ENCODE peak calls at places on chromosomes 5 and 9, in ten cellular contexts. M is PC-9; Q is endodermal cell; H is CD4-positive, CD25-positive, alpha-beta regulatory T cell; X is GM23248; Y is lower lobe of right lung; R is mammary epithelial cell; O is transverse colon; K is prostate gland; C is heart right ventricle. Z is an unnamed sample.

GRCh38 chr5:90170231-90170630 is 239.3 kb downstream of the CETN3 start:
- DNase-seq in M (no peak), Q (no peak), H (no peak), X (peak; percentile 5), Y (no peak), R (no peak), O (no peak), K (no peak), C (no peak), Z (no peak)

GRCh38 chr5:98349251-98349989 is 424.0 kb upstream of the RGMB start:
- DNase-seq in M (peak; percentile 20), Q (peak; percentile 46), H (no peak), X (peak; percentile 90), Y (no peak), R (peak; percentile 66), O (no peak), K (no peak), C (no peak), Z (peak; percentile 8)

GRCh38 chr5:65451436-65451835 is 30.3 kb downstream of the ADAMTS6 start:
- DNase-seq in M (no peak), Q (no peak), H (no peak), X (no peak), Y (no peak), R (no peak), O (no peak), K (no peak), C (no peak), Z (no peak)

GRCh38 chr9:7166074-7166473 is 408.3 kb downstream of the KDM4C start:
- DNase-seq in M (no peak), Q (no peak), H (no peak), X (no peak), Y (no peak), R (no peak), O (no peak), K (no peak), C (no peak), Z (no peak)

GRCh38 chr9:113807173-113808061 is 68.7 kb upstream of the ZNF618 start:
- DNase-seq in M (peak; percentile 10), Q (peak; percentile 86), H (no peak), X (peak; percentile 65), Y (no peak), R (peak; percentile 43), O (peak; percentile 53), K (peak; percentile 42), C (no peak), Z (peak; percentile 33)

GRCh38 chr5:59236448-59236847 is 653.6 kb downstream of the RAB3C start:
- DNase-seq in M (no peak), Q (no peak), H (no peak), X (no peak), Y (no peak), R (no peak), O (no peak), K (no peak), C (no peak), Z (no peak)

GRCh38 chr5:156456857-156457256 is 129.9 kb downstream of the SGCD start:
- DNase-seq in M (no peak), Q (no peak), H (no peak), X (no peak), Y (no peak), R (no peak), O (no peak), K (no peak), C (no peak), Z (no peak)

GRCh38 chr9:118959366-118959765 is 409.9 kb downstream of the BRINP1 start:
- DNase-seq in M (no peak), Q (no peak), H (no peak), X (no peak), Y (no peak), R (no peak), O (no peak), K (no peak), C (no peak), Z (no peak)

GRCh38 chr5:63250939-63251338 is 672.3 kb downstream of the LRRC70 start:
- DNase-seq in M (no peak), Q (no peak), H (no peak), X (no peak), Y (no peak), R (no peak), O (no peak), K (no peak), C (no peak), Z (no peak)

GRCh38 chr9:123927625-123928308 is 2.2 kb downstream of the DENND1A start:
- DNase-seq in M (peak; percentile 12), Q (no peak), H (no peak), X (peak; percentile 59), Y (no peak), R (no peak), O (peak; percentile 33), K (no peak), C (no peak), Z (no peak)

GRCh38 chr9:93183663-93184438 is at the start of gene WNK2:
- DNase-seq in M (peak; percentile 79), Q (peak; percentile 86), H (peak; percentile 26), X (peak; percentile 23), Y (no peak), R (no peak), O (peak; percentile 67), K (peak; percentile 45), C (peak; percentile 47), Z (no peak)

GRCh38 chr9:130064621-130065020 is 10.9 kb downstream of the GPR107 start:
- DNase-seq in M (no peak), Q (no peak), H (no peak), X (no peak), Y (no peak), R (no peak), O (no peak), K (no peak), C (no peak), Z (no peak)

GRCh38 chr5:179311091-179311470 is 34.2 kb downstream of the ADAMTS2 start:
- DNase-seq in M (no peak), Q (no peak), H (no peak), X (no peak), Y (no peak), R (no peak), O (no peak), K (no peak), C (peak; percentile 8), Z (no peak)

GRCh38 chr9:134429481-134429880 is 103.2 kb downstream of the RXRA start:
- DNase-seq in M (no peak), Q (no peak), H (no peak), X (no peak), Y (no peak), R (no peak), O (no peak), K (no peak), C (no peak), Z (no peak)

GRCh38 chr9:93812410-93812668 is 142.8 kb downstream of the BARX1 start:
- DNase-seq in M (no peak), Q (no peak), H (no peak), X (no peak), Y (no peak), R (no peak), O (no peak), K (no peak), C (no peak), Z (no peak)

GRCh38 chr9:106862115-106862945 is 636 bp upstream of the ZNF462 start:
- DNase-seq in M (peak; percentile 14), Q (peak; percentile 86), H (no peak), X (peak; percentile 55), Y (no peak), R (peak; percentile 42), O (peak; percentile 52), K (peak; percentile 59), C (peak; percentile 30), Z (no peak)

GRCh38 chr9:108099854-108100253 is 610.3 kb upstream of the KLF4 start:
- DNase-seq in M (peak; percentile 64), Q (no peak), H (no peak), X (no peak), Y (no peak), R (no peak), O (no peak), K (no peak), C (no peak), Z (peak; percentile 56)

GRCh38 chr5:138884094-138884493 is 9.0 kb upstream of the LRRTM2 start:
- DNase-seq in M (no peak), Q (peak; percentile 48), H (no peak), X (no peak), Y (no peak), R (no peak), O (no peak), K (no peak), C (no peak), Z (no peak)
- H3K4me3 ChIP-seq in M (no peak overlapping the region), Q (no peak overlapping the region), H (no peak overlapping the region), X (no peak overlapping the region), Y (no peak overlapping the region), R (no peak overlapping the region), O (no peak overlapping the region), K (no peak overlapping the region), C (no peak overlapping the region), Z (no peak overlapping the region)

DNA sequence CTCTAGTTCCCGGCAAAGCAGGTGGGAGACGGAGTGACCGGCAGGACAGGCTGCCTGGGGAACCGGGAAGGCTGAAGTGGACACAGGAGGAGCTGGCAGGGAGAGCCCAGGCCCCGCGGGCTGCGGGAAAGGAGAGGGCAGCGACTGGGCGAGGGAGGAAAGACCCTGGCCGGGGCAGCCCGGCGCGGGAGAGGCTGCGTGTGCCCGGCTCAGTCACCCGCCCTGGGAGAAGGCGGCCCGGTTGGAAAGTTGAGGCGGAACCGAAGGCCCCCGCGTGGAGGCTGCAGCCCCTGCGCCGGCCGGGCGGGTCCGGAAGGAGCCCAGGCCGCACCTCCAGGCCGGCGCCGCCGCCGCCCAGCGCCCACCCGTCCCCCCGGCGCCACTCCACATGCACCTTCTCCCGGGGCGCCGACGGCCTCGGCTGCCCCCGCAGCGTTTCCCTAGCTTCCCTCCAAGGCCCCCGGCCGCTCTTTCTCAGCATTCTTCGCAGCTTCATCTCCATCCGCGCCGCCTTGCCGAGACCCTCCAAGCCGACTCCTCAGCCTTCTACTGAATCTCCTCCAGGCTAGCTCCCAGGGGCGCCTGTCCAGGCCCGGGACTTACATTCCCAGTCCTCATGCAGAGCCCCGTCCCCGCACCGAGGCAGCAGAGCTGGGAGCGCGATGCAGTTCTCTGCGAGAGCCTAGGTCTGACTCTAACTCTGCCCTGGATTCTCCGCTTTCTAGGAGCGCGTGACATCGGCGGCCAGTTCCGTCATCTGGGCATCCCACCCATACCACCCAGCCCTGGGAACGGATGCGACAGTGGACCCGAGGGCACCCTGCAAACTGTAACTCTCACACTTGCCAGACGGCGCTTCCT is 152.0 kb downstream of the ERCC6L2 start:
- DNase-seq in M (no peak), Q (peak; percentile 79), H (no peak), X (peak; percentile 7), Y (no peak), R (no peak), O (no peak), K (no peak), C (peak; percentile 39), Z (no peak)
- H3K27ac ChIP-seq in M (no peak overlapping the region), Q (no peak overlapping the region), H (no peak overlapping the region), X (no peak overlapping the region), Y (no peak overlapping the region), R (no peak overlapping the region), O (peak overlapping the region; percentile 10), K (peak overlapping the region; percentile 35), C (no peak overlapping the region), Z (no peak overlapping the region)

GRCh38 chr5:168525856-168526255 is 3.2 kb upstream of the FBLL1 start:
- DNase-seq in M (no peak), Q (no peak), H (no peak), X (no peak), Y (no peak), R (no peak), O (no peak), K (no peak), C (no peak), Z (no peak)
- H3K27me3 ChIP-seq in M (no peaks in the 10 kb centered on the region), Q (peaks cover 34% of the 10 kb centered on the region), H (peaks cover 13% of the 10 kb centered on the region), X (peaks cover 19% of the 10 kb centered on the region), Y (peaks cover 24% of the 10 kb centered on the region), R (peaks cover 11% of the 10 kb centered on the region), O (peaks cover 29% of the 10 kb centered on the region), K (no peaks in the 10 kb centered on the region), C (peaks cover 23% of the 10 kb centered on the region), Z (no peaks in the 10 kb centered on the region)

GRCh38 chr9:110669439-110669838 is 848 bp downstream of the MUSK start:
- DNase-seq in M (peak; percentile 23), Q (no peak), H (no peak), X (no peak), Y (no peak), R (peak; percentile 32), O (no peak), K (no peak), C (no peak), Z (no peak)
- H3K4me3 ChIP-seq in M (no peak overlapping the region), Q (no peak overlapping the region), H (no peak overlapping the region), X (no peak overlapping the region), Y (peak overlapping the region; percentile 27), R (no peak overlapping the region), O (peak overlapping the region; percentile 12), K (no peak overlapping the region), C (peak overlapping the region; percentile 40), Z (no peak overlapping the region)